ENCODE peak calls at places on chromosome 2, in nine cellular contexts. W is upper lobe of right lung, E is IMR-90, Q is prostate gland, X is lower lobe of right lung, J is ovary, G is sigmoid colon, N is SJSA1, A is body of pancreas. F is an unnamed sample. For H3K9me3 and H3K27me3, the result is how much of the 10 kb centered on the place peaks cover.

GRCh38 chr2:77513191-77513590 is 9.0 kb downstream of the LRRTM4 start:
- DNase-seq in W (no peak), E (no peak), Q (no peak), X (no peak), J (no peak), G (no peak), N (no peak), A (no peak), F (no peak)

GRCh38 chr2:18430996-18431748 is 129.3 kb downstream of the RDH14 start:
- DNase-seq in W (no peak), E (no peak), Q (no peak), X (no peak), J (no peak), G (no peak), N (no peak), A (no peak), F (no peak)

GRCh38 chr2:161122772-161123530 is 37.3 kb upstream of the TANK start:
- DNase-seq in W (no peak), E (peak), Q (peak), X (no peak), J (peak), G (peak), N (peak), A (peak), F (no peak)

GRCh38 chr2:157935378-157935726 is 59.2 kb upstream of the ACVR1 start:
- DNase-seq in W (no peak), E (no peak), Q (no peak), X (no peak), J (no peak), G (no peak), N (no peak), A (no peak), F (no peak)

GRCh38 chr2:25976884-25977741 is 5.2 kb downstream of the KIF3C start:
- DNase-seq in W (no peak), E (no peak), Q (no peak), X (no peak), J (no peak), G (no peak), N (no peak), A (no peak), F (no peak)

GRCh38 chr2:3075941-3076340 is 301.7 kb downstream of the EIPR1 start:
- DNase-seq in W (no peak), E (no peak), Q (no peak), X (no peak), J (no peak), G (no peak), N (no peak), A (no peak), F (no peak)

GRCh38 chr2:16662440-16662839 is 3.2 kb downstream of the CYRIA start:
- DNase-seq in W (no peak), E (peak), Q (no peak), X (no peak), J (no peak), G (peak), N (no peak), A (no peak), F (no peak)

GRCh38 chr2:222978850-222979249 is 73.1 kb upstream of the KCNE4 start:
- DNase-seq in W (no peak), E (no peak), Q (no peak), X (no peak), J (no peak), G (no peak), N (no peak), A (no peak), F (no peak)

GRCh38 chr2:148794558-148794957 is 80.5 kb upstream of the KIF5C start:
- DNase-seq in W (no peak), E (peak), Q (no peak), X (no peak), J (no peak), G (no peak), N (no peak), A (no peak), F (no peak)

GRCh38 chr2:30223413-30223874 is 7.9 kb upstream of the LBH start:
- DNase-seq in W (no peak), E (no peak), Q (no peak), X (no peak), J (no peak), G (no peak), N (no peak), A (no peak), F (no peak)

GRCh38 chr2:1971124-1971523 is 226.8 kb upstream of the PXDN start:
- DNase-seq in W (no peak), E (no peak), Q (no peak), X (no peak), J (no peak), G (peak), N (no peak), A (no peak), F (no peak)

GRCh38 chr2:231545105-231545902 is 15.1 kb upstream of the NMUR1 start:
- DNase-seq in W (peak), E (peak), Q (no peak), X (peak), J (no peak), G (no peak), N (peak), A (no peak), F (peak)

DNA sequence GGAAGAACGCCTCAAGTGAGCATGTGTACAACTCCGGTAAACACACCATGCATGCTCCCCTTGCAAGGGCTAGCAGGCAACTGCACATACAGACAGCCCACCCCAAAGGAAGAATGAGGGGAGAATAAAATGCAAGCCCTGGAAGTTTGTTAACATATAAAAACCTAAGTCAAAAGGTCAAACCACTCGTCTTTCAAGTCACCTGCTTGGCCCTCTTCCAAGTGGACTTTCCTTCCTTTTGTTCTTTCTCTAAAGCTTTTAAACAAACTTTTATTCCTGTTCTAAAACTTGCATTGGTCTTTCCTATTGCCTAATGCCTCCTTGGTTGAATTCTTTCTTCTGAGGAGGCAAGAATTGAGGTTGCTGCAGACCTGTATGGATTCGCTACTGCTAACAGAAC is 5.2 kb upstream of the RPIA start:
- DNase-seq in W (no peak), E (no peak), Q (no peak), X (no peak), J (no peak), G (no peak), N (no peak), A (no peak), F (no peak)
- H3K9me3 ChIP-seq in W (under half), E (under half), Q (under half), X (under half), J (under half), G (under half), N (under half), A (under half), F (under half)

GRCh38 chr2:95024960-95025405 is 525 bp upstream of the MAL start:
- DNase-seq in W (no peak), E (no peak), Q (no peak), X (no peak), J (no peak), G (no peak), N (no peak), A (no peak), F (no peak)
- H3K27me3 ChIP-seq in W (under half), E (half or more), Q (under half), X (half or more), J (under half), G (under half), N (under half), A (under half), F (under half)

DNA sequence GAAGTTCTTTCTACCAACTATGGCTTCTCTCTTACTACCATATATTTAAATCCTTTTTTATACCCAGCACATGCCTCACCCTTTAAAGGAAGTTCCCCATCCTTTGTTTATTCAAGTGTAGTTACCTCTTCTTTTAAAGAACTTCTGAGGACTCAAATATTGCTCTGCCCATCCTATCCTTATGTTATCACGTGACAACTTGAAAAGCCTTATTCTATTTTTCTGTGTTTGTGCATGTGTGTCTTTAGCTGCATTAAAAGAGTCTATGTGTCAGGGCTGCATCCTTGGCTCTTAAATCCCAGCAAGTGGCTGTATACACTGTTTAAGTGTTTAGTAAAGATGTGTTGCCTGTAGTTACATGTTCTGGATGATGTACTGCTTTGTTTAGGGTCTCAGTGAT is 22.5 kb downstream of the FSHR start:
- DNase-seq in W (no peak), E (no peak), Q (no peak), X (no peak), J (no peak), G (no peak), N (no peak), A (no peak), F (no peak)
- H3K9me3 ChIP-seq in W (under half), E (under half), Q (under half), X (under half), J (under half), G (under half), N (under half), A (under half), F (under half)

DNA sequence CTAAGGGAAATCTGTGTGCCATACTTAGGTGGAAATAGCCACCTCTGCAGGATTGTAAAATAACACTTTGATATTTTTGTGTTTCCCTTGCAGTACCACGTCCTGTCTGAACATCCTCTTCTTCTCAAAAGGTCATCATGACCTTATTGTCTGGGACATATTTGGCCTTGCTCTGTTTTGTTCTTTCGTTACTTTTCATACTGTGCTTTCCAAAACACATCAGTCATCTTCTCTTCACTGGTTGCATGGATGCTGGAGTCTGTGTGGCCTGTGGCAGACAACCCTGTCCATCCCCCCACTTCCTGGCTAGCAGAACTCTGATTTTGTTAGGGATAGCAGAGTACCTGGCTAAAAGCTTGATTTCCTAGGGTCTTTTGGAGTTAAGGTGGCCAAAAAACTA is 9.4 kb upstream of the GREB1 start:
- DNase-seq in W (no peak), E (no peak), Q (no peak), X (no peak), J (peak), G (no peak), N (no peak), A (no peak), F (no peak)
- H3K27me3 ChIP-seq in W (under half), E (under half), Q (under half), X (under half), J (under half), G (under half), N (under half), A (under half), F (under half)

GRCh38 chr2:218886461-218886947 is 5.9 kb downstream of the WNT10A start:
- DNase-seq in W (no peak), E (no peak), Q (no peak), X (no peak), J (no peak), G (no peak), N (no peak), A (no peak), F (no peak)
- H3K9me3 ChIP-seq in W (under half), E (under half), Q (under half), X (under half), J (under half), G (under half), N (under half), A (under half), F (under half)

GRCh38 chr2:5898667-5899066 is 206.5 kb downstream of the SOX11 start:
- DNase-seq in W (no peak), E (no peak), Q (no peak), X (no peak), J (no peak), G (no peak), N (no peak), A (no peak), F (no peak)

GRCh38 chr2:5895284-5895683 is 203.1 kb downstream of the SOX11 start:
- DNase-seq in W (no peak), E (no peak), Q (no peak), X (no peak), J (no peak), G (no peak), N (no peak), A (no peak), F (no peak)

GRCh38 chr2:5894355-5894754 is 202.2 kb downstream of the SOX11 start:
- DNase-seq in W (no peak), E (no peak), Q (no peak), X (no peak), J (no peak), G (no peak), N (no peak), A (no peak), F (no peak)

GRCh38 chr2:5897249-5897648 is 205.1 kb downstream of the SOX11 start:
- DNase-seq in W (no peak), E (no peak), Q (no peak), X (no peak), J (no peak), G (no peak), N (no peak), A (no peak), F (no peak)
- H3K27me3 ChIP-seq in W (under half), E (under half), Q (under half), X (under half), J (under half), G (under half), N (under half), A (under half), F (under half)

DNA sequence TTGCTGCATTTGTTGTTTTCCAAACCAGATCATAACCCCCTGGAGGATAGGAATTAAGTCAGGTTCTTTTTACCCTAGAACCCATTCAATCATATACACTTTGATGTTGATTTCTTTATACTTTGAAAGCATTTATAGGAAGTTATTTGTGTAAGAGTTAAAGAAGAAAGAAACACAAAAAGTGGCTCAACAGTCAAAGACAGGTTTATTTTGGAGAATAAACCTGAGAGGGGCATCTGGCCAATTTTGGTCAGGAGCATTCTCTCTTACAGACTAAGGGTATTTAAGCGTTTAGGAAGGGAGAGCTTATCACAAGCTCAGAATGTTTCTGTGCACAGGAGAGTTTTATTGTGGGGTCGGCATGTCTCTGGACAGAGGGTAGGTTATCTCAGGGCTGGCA is 398.0 kb downstream of the SPAG16 start:
- DNase-seq in W (no peak), E (no peak), Q (no peak), X (no peak), J (no peak), G (no peak), N (no peak), A (no peak), F (no peak)
- H3K9me3 ChIP-seq in W (under half), E (under half), Q (under half), X (under half), J (under half), G (under half), N (under half), A (under half), F (under half)

DNA sequence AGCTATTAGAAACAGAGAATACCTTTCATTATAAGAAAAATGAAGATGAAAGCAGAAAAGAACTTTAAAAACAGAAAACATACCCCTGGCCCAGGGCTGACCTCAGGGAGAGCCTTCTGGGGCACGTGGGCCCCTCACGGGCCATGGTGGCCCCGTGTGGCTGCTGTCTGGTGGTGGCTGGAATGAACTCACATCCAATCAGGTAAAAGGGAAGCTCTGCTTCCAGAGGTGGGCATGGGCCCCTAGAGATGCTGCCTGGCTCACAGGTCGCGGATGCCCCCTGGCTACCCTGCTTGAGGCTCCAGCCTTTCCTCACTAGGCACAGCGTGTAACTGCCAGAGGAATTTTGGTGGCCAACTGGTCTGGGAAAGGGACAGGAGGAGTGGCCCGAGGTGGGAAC is 16.6 kb downstream of the SNORC start:
- DNase-seq in W (peak), E (no peak), Q (no peak), X (no peak), J (no peak), G (no peak), N (peak), A (no peak), F (no peak)
- H3K27me3 ChIP-seq in W (under half), E (under half), Q (under half), X (under half), J (under half), G (under half), N (under half), A (under half), F (under half)

DNA sequence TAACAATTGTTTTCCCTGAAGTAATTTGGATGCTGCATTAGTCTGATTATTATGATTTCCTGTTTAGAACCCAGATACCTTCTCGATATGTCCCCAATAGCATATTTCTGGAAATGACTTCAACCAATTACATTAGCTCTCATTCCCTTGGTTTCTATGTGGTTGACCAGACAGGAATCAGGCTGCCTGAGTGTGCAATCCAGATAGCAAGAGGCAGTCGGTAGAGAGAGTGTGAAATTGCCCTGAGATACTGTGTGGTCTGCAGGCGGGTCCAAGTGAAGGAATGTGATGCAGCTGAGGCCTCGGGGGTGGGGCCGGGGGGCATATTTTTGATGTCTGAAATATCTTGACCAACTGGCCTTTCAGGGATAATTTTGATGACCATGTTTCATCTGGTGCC is 143.9 kb upstream of the ITGA6 start:
- DNase-seq in W (no peak), E (peak), Q (no peak), X (no peak), J (no peak), G (no peak), N (peak), A (no peak), F (no peak)
- H3K9me3 ChIP-seq in W (under half), E (under half), Q (under half), X (under half), J (under half), G (under half), N (under half), A (under half), F (under half)

GRCh38 chr2:240822280-240822847 is 2.3 kb upstream of the KIF1A start:
- DNase-seq in W (no peak), E (no peak), Q (no peak), X (no peak), J (no peak), G (no peak), N (no peak), A (no peak), F (no peak)
- H3K27me3 ChIP-seq in W (half or more), E (half or more), Q (under half), X (half or more), J (under half), G (under half), N (half or more), A (under half), F (half or more)